ENCODE peak calls at places on chromosomes 3 and 15, in seven cellular contexts. T, N, Z, I, P, H and G are unnamed samples.

GRCh38 chr15:74788042-74788715 is 6.3 kb downstream of the CSK start:
- DNase-seq in T (no peak), N (no peak), Z (no peak), I (no peak), P (no peak), H (no peak), G (no peak)

GRCh38 chr3:113441051-113441770 is at the start of gene CFAP44:
- DNase-seq in T (peak), N (peak), Z (no peak), I (peak), P (peak), H (peak), G (peak)

GRCh38 chr15:79815468-79815867 is 81.3 kb downstream of the MTHFS start:
- DNase-seq in T (no peak), N (no peak), Z (no peak), I (no peak), P (no peak), H (no peak), G (no peak)

GRCh38 chr15:81338422-81339007 is 14.6 kb upstream of the STARD5 start:
- DNase-seq in T (no peak), N (peak), Z (peak), I (no peak), P (no peak), H (no peak), G (peak)

GRCh38 chr3:171088984-171089754 is 62.6 kb upstream of the SLC2A2 start:
- DNase-seq in T (no peak), N (no peak), Z (peak), I (no peak), P (no peak), H (no peak), G (peak)

GRCh38 chr3:162285252-162285651 is 788.6 kb downstream of the OTOL1 start:
- DNase-seq in T (no peak), N (no peak), Z (no peak), I (no peak), P (no peak), H (no peak), G (no peak)

GRCh38 chr3:17179381-17180205 is 294.8 kb downstream of the PLCL2 start:
- DNase-seq in T (no peak), N (no peak), Z (no peak), I (peak), P (no peak), H (no peak), G (no peak)

GRCh38 chr15:23567921-23568320 is 2.4 kb downstream of the MKRN3 start:
- DNase-seq in T (no peak), N (no peak), Z (no peak), I (no peak), P (no peak), H (no peak), G (no peak)

GRCh38 chr3:138902166-138902565 is 44.8 kb downstream of the FOXL2 start:
- DNase-seq in T (no peak), N (no peak), Z (no peak), I (no peak), P (no peak), H (no peak), G (no peak)

GRCh38 chr15:62977952-62978811 is 64.4 kb upstream of the TPM1 start:
- DNase-seq in T (no peak), N (no peak), Z (peak), I (peak), P (no peak), H (no peak), G (peak)

GRCh38 chr3:73228425-73228824 is 167.0 kb downstream of the EBLN2 start:
- DNase-seq in T (no peak), N (no peak), Z (no peak), I (peak), P (no peak), H (no peak), G (peak)

GRCh38 chr3:157204431-157204830 is 44.5 kb upstream of the CCNL1 start:
- DNase-seq in T (no peak), N (no peak), Z (peak), I (no peak), P (no peak), H (no peak), G (peak)

GRCh38 chr15:45276851-45277250 is 24.8 kb downstream of the SLC28A2 start:
- DNase-seq in T (no peak), N (no peak), Z (peak), I (no peak), P (no peak), H (no peak), G (peak)

GRCh38 chr15:88897456-88898194 is 2.3 kb upstream of the HAPLN3 start:
- DNase-seq in T (peak), N (peak), Z (peak), I (peak), P (peak), H (peak), G (peak)

GRCh38 chr3:133038731-133039398 is 674 bp downstream of the TMEM108 start:
- DNase-seq in T (peak), N (no peak), Z (no peak), I (peak), P (no peak), H (no peak), G (peak)

GRCh38 chr3:182182531-182182968 is 470.8 kb downstream of the SOX2 start:
- DNase-seq in T (no peak), N (no peak), Z (peak), I (no peak), P (no peak), H (no peak), G (peak)

GRCh38 chr3:126493051-126493450 is 17.4 kb upstream of the ZXDC start:
- DNase-seq in T (no peak), N (no peak), Z (no peak), I (no peak), P (no peak), H (no peak), G (no peak)

GRCh38 chr3:99651561-99651960 is 13.2 kb downstream of the COL8A1 start:
- DNase-seq in T (no peak), N (no peak), Z (peak), I (no peak), P (no peak), H (no peak), G (peak)

GRCh38 chr3:183662099-183662498 is 26.7 kb downstream of the KLHL24 start:
- DNase-seq in T (no peak), N (no peak), Z (no peak), I (no peak), P (no peak), H (no peak), G (no peak)

GRCh38 chr3:107221856-107222255 is 155.4 kb upstream of the CCDC54 start:
- DNase-seq in T (no peak), N (no peak), Z (no peak), I (no peak), P (no peak), H (no peak), G (no peak)

GRCh38 chr3:156795890-156796451 is 30.2 kb upstream of the LEKR1 start:
- DNase-seq in T (no peak), N (no peak), Z (peak), I (no peak), P (no peak), H (no peak), G (no peak)

GRCh38 chr15:31464216-31465082 is 137.8 kb downstream of the KLF13 start:
- DNase-seq in T (no peak), N (peak), Z (no peak), I (no peak), P (no peak), H (no peak), G (no peak)

GRCh38 chr3:122394173-122394572 is 10.2 kb downstream of the FAM162A start:
- DNase-seq in T (no peak), N (no peak), Z (no peak), I (no peak), P (no peak), H (no peak), G (peak)